ENCODE peak calls at places on chromosomes 1 and 21, in eight cellular contexts. A, M, P, K, F, Y, H and C are unnamed samples.

GRCh38 chr1:216600730-216601426 is 122.4 kb downstream of the ESRRG start:
- DNase-seq in P (peak; percentile 62), F (peak; percentile 56), H (peak; percentile 78), K (peak; percentile 69), Y (peak; percentile 81), A (peak; percentile 77), M (peak; percentile 17), C (peak; percentile 8)

GRCh38 chr1:231395051-231395995 is 26.8 kb downstream of the EGLN1 start:
- DNase-seq in P (peak; percentile 94), A (no peak), F (peak; percentile 93), H (no peak), M (peak; percentile 95), Y (no peak), K (peak; percentile 76), C (peak; percentile 84)

GRCh38 chr1:67614511-67614934 is 70.5 kb upstream of the GADD45A start:
- DNase-seq in Y (no peak), P (peak; percentile 9), A (no peak), K (no peak), H (no peak), M (no peak), F (no peak), C (no peak)

GRCh38 chr1:28833396-28833795 is 21.4 kb downstream of the OPRD1 start:
- DNase-seq in Y (no peak), H (no peak), M (no peak), K (no peak), F (no peak), A (no peak), P (no peak), C (no peak)

GRCh38 chr1:43477716-43478115 is 24.0 kb upstream of the HYI start:
- DNase-seq in K (no peak), F (no peak), M (no peak), H (no peak), A (no peak), Y (no peak), P (no peak), C (no peak)

GRCh38 chr1:9293512-9294439 is 1.1 kb downstream of the SPSB1 start:
- DNase-seq in A (no peak), M (no peak), Y (peak; percentile 80), H (no peak), F (no peak), K (peak; percentile 47), P (peak; percentile 22), C (no peak)

GRCh38 chr1:226678701-226679100 is 60.4 kb downstream of the ITPKB start:
- DNase-seq in A (no peak), F (no peak), Y (no peak), H (no peak), K (no peak), P (no peak), M (no peak), C (no peak)

GRCh38 chr1:38964140-38964548 is 22.5 kb upstream of the RHBDL2 start:
- DNase-seq in F (no peak), M (no peak), K (no peak), Y (peak; percentile 54), H (no peak), A (no peak), P (no peak), C (no peak)

GRCh38 chr1:58397187-58397820 is 149.2 kb downstream of the OMA1 start:
- DNase-seq in K (peak; percentile 56), A (no peak), P (peak; percentile 75), H (no peak), M (no peak), Y (no peak), F (no peak), C (no peak)

GRCh38 chr21:46145159-46145839 is 10.1 kb downstream of the FTCD start:
- DNase-seq in K (no peak), F (no peak), H (peak; percentile 45), Y (no peak), P (no peak), A (no peak), M (no peak), C (no peak)

GRCh38 chr1:46802081-46802480 is 3.2 kb downstream of the CYP4B1 start:
- DNase-seq in Y (no peak), P (no peak), A (no peak), F (no peak), K (no peak), M (no peak), H (no peak), C (no peak)

GRCh38 chr21:34129039-34129891 is 55.9 kb downstream of the MRPS6 start:
- DNase-seq in H (peak; percentile 52), M (peak; percentile 64), K (peak; percentile 60), F (peak; percentile 79), A (no peak), P (peak; percentile 90), Y (no peak), C (peak; percentile 17)

GRCh38 chr1:17617787-17618557 is 78.5 kb downstream of the ARHGEF10L start:
- DNase-seq in P (peak; percentile 40), K (peak; percentile 97), M (no peak), Y (no peak), F (no peak), A (no peak), H (no peak), C (no peak)

GRCh38 chr1:44031051-44031899 is at the start of gene SLC6A9:
- DNase-seq in H (peak; percentile 68), A (peak; percentile 57), P (peak; percentile 63), K (peak; percentile 75), M (no peak), F (peak; percentile 34), Y (peak; percentile 91), C (no peak)

GRCh38 chr1:41013812-41014211 is 7.7 kb downstream of the SLFNL1 start:
- DNase-seq in F (peak; percentile 95), H (no peak), Y (no peak), A (no peak), K (no peak), P (no peak), M (no peak), C (peak; percentile 94)

GRCh38 chr1:172781513-172782140 is 122.7 kb downstream of the FASLG start:
- DNase-seq in P (no peak), H (no peak), K (no peak), Y (no peak), A (no peak), M (no peak), F (no peak), C (no peak)

GRCh38 chr1:189192741-189193140 is 1284.9 kb downstream of the BRINP3 start:
- DNase-seq in Y (no peak), K (no peak), F (no peak), M (no peak), P (no peak), A (no peak), H (no peak), C (no peak)

GRCh38 chr1:26190373-26190987 is at the start of gene CATSPER4:
- DNase-seq in P (no peak), H (no peak), K (no peak), Y (peak; percentile 96), F (no peak), M (no peak), A (no peak), C (no peak)

GRCh38 chr1:195238313-195238712 is 1369.9 kb downstream of the KCNT2 start:
- DNase-seq in M (no peak), F (no peak), A (no peak), K (no peak), Y (no peak), P (no peak), H (no peak), C (no peak)

GRCh38 chr1:96987186-96987703 is 265.7 kb downstream of the PTBP2 start:
- DNase-seq in F (no peak), A (no peak), Y (no peak), H (no peak), M (no peak), P (no peak), K (no peak), C (no peak)

GRCh38 chr1:107213225-107213624 is 72.4 kb downstream of the NTNG1 start:
- DNase-seq in Y (no peak), K (no peak), F (no peak), M (no peak), P (no peak), A (no peak), H (no peak), C (no peak)

GRCh38 chr1:178684111-178684510 is 40.9 kb upstream of the RALGPS2 start:
- DNase-seq in A (no peak), P (peak; percentile 11), H (no peak), F (no peak), K (no peak), Y (no peak), M (no peak), C (no peak)

GRCh38 chr1:54009406-54009805 is 8.6 kb downstream of the LDLRAD1 start:
- DNase-seq in K (no peak), H (no peak), F (no peak), A (no peak), P (no peak), Y (no peak), M (no peak), C (no peak)

GRCh38 chr21:38438476-38438893 is 59.8 kb downstream of the ERG start:
- DNase-seq in Y (no peak), K (peak; percentile 29), H (peak; percentile 73), A (no peak), M (peak; percentile 53), F (peak; percentile 67), P (peak; percentile 97), C (peak; percentile 64)

GRCh38 chr1:21855257-21856096 is 43.4 kb downstream of the LDLRAD2 start:
- DNase-seq in K (no peak), F (no peak), A (peak; percentile 54), P (no peak), Y (peak; percentile 70), M (no peak), H (no peak), C (no peak)

GRCh38 chr1:186865861-186866260 is 37.1 kb downstream of the PLA2G4A start:
- DNase-seq in F (no peak), H (no peak), Y (no peak), P (no peak), K (no peak), M (no peak), A (no peak), C (no peak)

GRCh38 chr1:86975993-86976392 is 61.6 kb downstream of the HS2ST1 start:
- DNase-seq in F (no peak), Y (no peak), A (no peak), P (no peak), M (no peak), K (peak; percentile 5), H (no peak), C (no peak)

GRCh38 chr21:26801524-26801923 is 43.7 kb downstream of the ADAMTS1 start:
- DNase-seq in Y (no peak), P (peak; percentile 48), A (no peak), M (peak; percentile 87), K (no peak), H (no peak), F (no peak), C (no peak)

GRCh38 chr1:183783896-183784637 is 20.9 kb upstream of the RGL1 start:
- DNase-seq in F (peak; percentile 90), H (peak; percentile 76), A (no peak), K (no peak), M (no peak), P (peak; percentile 54), Y (no peak), C (peak; percentile 68)

GRCh38 chr1:51378871-51379270 is 48.5 kb upstream of the TTC39A start:
- DNase-seq in H (no peak), K (no peak), Y (no peak), P (no peak), M (no peak), A (no peak), F (no peak), C (no peak)

GRCh38 chr1:81801032-81801833 is 499 bp downstream of the ADGRL2 start:
- DNase-seq in A (peak; percentile 64), H (peak; percentile 84), F (peak; percentile 91), M (peak; percentile 80), P (peak; percentile 85), K (peak; percentile 72), Y (peak; percentile 77), C (peak; percentile 69)

GRCh38 chr1:34924759-34925555 is 4.5 kb downstream of the DLGAP3 start:
- DNase-seq in Y (peak; percentile 90), K (peak; percentile 88), F (peak; percentile 41), H (peak; percentile 83), P (peak; percentile 55), A (peak; percentile 89), M (peak; percentile 7), C (no peak)

GRCh38 chr1:202597090-202597761 is 113.0 kb downstream of the SYT2 start:
- DNase-seq in H (no peak), K (no peak), P (no peak), F (no peak), M (no peak), A (no peak), Y (no peak), C (no peak)

GRCh38 chr1:61111084-61112050 is 29.0 kb downstream of the NFIA start:
- DNase-seq in H (no peak), Y (no peak), K (no peak), A (no peak), F (no peak), P (no peak), M (no peak), C (no peak)